ENCODE peak calls at places on chromosomes 6 and 20, in six cellular contexts. Z is uterus, Q is Caco-2, K is left ventricle myocardium inferior, H is Panc1, B is MM.1S. D is an unnamed sample. For H3K4me1, the result is how much of the 10 kb centered on the place peaks cover.

GRCh38 chr20:34586488-34587163 is 28.1 kb downstream of the MAP1LC3A start:
- DNase-seq in Z (no peak), Q (peak), K (no peak), H (no peak), B (no peak), D (no peak)

GRCh38 chr6:150314230-150315188 is 54.3 kb upstream of the IYD start:
- DNase-seq in Z (no peak), Q (no peak), K (no peak), H (no peak), B (no peak), D (no peak)

GRCh38 chr20:37152284-37152683 is 26.8 kb upstream of the RPN2 start:
- DNase-seq in Z (no peak), Q (no peak), K (no peak), H (no peak), B (no peak), D (no peak)

GRCh38 chr20:47761478-47762047 is 23.7 kb downstream of the SULF2 start:
- DNase-seq in Z (no peak), Q (no peak), K (no peak), H (no peak), B (peak), D (no peak)

GRCh38 chr6:106666290-106667021 is 37.1 kb downstream of the QRSL1 start:
- DNase-seq in Z (no peak), Q (no peak), K (no peak), H (no peak), B (no peak), D (no peak)

GRCh38 chr20:54539521-54540046 is 64.2 kb downstream of the DOK5 start:
- DNase-seq in Z (no peak), Q (no peak), K (no peak), H (no peak), B (no peak), D (no peak)

GRCh38 chr6:11744753-11745152 is 33.9 kb downstream of the ADTRP start:
- DNase-seq in Z (peak), Q (no peak), K (peak), H (no peak), B (no peak), D (peak)

GRCh38 chr6:63351995-63352586 is 32.3 kb upstream of the LGSN start:
- DNase-seq in Z (no peak), Q (no peak), K (no peak), H (peak), B (peak), D (no peak)

GRCh38 chr6:157982580-157983438 is 1.1 kb downstream of the SYNJ2 start:
- DNase-seq in Z (peak), Q (no peak), K (no peak), H (no peak), B (peak), D (no peak)

GRCh38 chr6:161476711-161477110 is 202.8 kb upstream of the AGPAT4 start:
- DNase-seq in Z (no peak), Q (no peak), K (no peak), H (no peak), B (no peak), D (no peak)

GRCh38 chr6:42864602-42865001 is 14.8 kb upstream of the RPL7L1 start:
- DNase-seq in Z (no peak), Q (no peak), K (no peak), H (no peak), B (no peak), D (peak)

GRCh38 chr6:127893541-127893940 is 7.3 kb downstream of the THEMIS start:
- DNase-seq in Z (no peak), Q (no peak), K (no peak), H (no peak), B (no peak), D (no peak)

GRCh38 chr6:3535716-3536435 is 79.0 kb upstream of the SLC22A23 start:
- DNase-seq in Z (no peak), Q (no peak), K (no peak), H (no peak), B (no peak), D (no peak)

GRCh38 chr6:123655520-123656306 is 19.0 kb upstream of the TRDN start:
- DNase-seq in Z (no peak), Q (no peak), K (no peak), H (no peak), B (peak), D (no peak)

GRCh38 chr6:74942130-74942529 is 263.7 kb downstream of the COL12A1 start:
- DNase-seq in Z (no peak), Q (no peak), K (no peak), H (no peak), B (no peak), D (no peak)

GRCh38 chr20:57699395-57699794 is 10.4 kb downstream of the PMEPA1 start:
- DNase-seq in Z (no peak), Q (no peak), K (no peak), H (no peak), B (no peak), D (no peak)
- H3K4me1 ChIP-seq in Z (under half), Q (under half), K (half or more), H (half or more), B (under half), D (under half)

GRCh38 chr6:100465701-100466409 is 1.1 kb upstream of the SIM1 start:
- DNase-seq in Z (no peak), Q (no peak), K (no peak), H (no peak), B (no peak), D (no peak)

GRCh38 chr6:100466410-100467143 is 1.9 kb upstream of the SIM1 start:
- DNase-seq in Z (no peak), Q (no peak), K (no peak), H (no peak), B (no peak), D (peak)

GRCh38 chr6:100464162-100464851 is 414 bp downstream of the SIM1 start:
- DNase-seq in Z (no peak), Q (no peak), K (no peak), H (no peak), B (no peak), D (no peak)

GRCh38 chr6:100463685-100464161 is 998 bp downstream of the SIM1 start:
- DNase-seq in Z (no peak), Q (no peak), K (no peak), H (no peak), B (no peak), D (no peak)

DNA sequence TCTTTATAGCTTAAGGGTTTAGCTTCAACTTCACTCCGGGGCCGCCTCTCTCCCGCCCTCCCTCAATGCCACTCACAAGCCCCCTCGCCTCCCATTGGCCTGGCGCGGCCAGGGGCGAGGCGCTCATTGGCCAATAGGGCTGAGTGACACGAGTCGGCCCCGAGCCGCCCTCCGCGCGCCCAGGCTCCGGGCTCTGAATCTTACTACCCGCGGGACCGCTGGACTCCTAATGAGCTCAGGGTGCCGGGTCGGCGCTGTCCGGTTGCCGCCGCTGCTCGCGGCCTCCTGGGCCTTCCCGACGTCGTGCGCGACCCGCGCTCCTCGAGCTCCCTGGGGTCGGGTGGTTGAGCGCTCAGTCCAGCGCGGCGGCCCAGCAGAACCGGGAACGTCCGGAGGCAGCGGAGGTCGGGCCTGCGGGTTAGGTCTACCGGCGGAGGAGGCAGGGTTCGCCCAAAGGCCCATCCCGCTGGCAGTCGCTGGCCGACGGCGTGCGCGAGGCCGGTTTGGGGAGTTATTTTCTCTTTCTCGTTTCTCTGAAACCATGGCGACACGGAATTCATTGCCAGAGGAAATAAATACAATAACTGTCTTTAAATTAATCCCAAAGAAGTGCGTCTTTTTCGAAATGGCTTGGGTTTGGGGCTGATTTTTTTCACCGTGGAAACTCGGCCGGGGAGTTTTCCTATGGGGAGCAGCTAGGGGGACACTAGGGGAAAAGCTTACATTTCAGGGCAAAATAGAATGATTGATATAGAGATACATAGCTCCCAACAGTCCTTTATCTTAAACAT is at the start of gene SIM1:
- DNase-seq in Z (no peak), Q (no peak), K (peak), H (no peak), B (no peak), D (peak)
- H3K4me3 ChIP-seq in Z (no peak), Q (no peak), K (peak), H (no peak), B (no peak), D (peak)

GRCh38 chr6:38269773-38270172 is 370.0 kb downstream of the BTBD9 start:
- DNase-seq in Z (no peak), Q (no peak), K (no peak), H (no peak), B (no peak), D (no peak)

GRCh38 chr6:38264605-38265004 is 375.1 kb downstream of the BTBD9 start:
- DNase-seq in Z (no peak), Q (peak), K (no peak), H (no peak), B (no peak), D (no peak)

GRCh38 chr6:38268342-38268741 is 371.4 kb downstream of the BTBD9 start:
- DNase-seq in Z (peak), Q (no peak), K (no peak), H (no peak), B (no peak), D (no peak)

GRCh38 chr6:38270367-38270766 is 369.4 kb downstream of the BTBD9 start:
- DNase-seq in Z (no peak), Q (no peak), K (no peak), H (no peak), B (no peak), D (no peak)

DNA sequence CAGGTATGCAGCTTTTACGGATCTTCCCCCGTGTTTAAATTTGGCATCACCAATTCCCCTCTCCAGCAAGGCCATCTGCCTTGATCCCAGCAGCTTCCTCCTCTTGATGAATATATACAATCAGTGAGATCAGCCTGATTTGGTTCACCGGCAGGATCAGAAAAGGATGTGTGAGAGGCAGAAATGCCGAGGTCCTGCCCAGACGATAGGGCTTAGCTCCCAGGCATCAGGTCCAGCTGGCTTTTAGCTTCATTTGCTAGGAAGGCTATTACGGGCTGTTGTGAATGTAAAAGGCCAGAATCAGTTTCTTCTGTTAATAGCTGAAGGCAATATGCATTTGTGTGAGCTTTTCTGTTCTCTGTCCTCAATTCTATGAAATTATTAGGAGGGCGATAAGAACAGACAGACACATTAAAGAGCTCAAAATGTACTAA is 372.8 kb downstream of the BTBD9 start:
- DNase-seq in Z (no peak), Q (no peak), K (no peak), H (no peak), B (no peak), D (no peak)
- H3K4me1 ChIP-seq in Z (under half), Q (under half), K (under half), H (under half), B (under half), D (under half)

GRCh38 chr6:68710496-68710895 is 75.4 kb downstream of the ADGRB3 start:
- DNase-seq in Z (no peak), Q (no peak), K (no peak), H (no peak), B (no peak), D (no peak)

GRCh38 chr6:68711386-68712000 is 76.4 kb downstream of the ADGRB3 start:
- DNase-seq in Z (no peak), Q (no peak), K (no peak), H (no peak), B (no peak), D (no peak)

GRCh38 chr6:68709091-68709490 is 74.0 kb downstream of the ADGRB3 start:
- DNase-seq in Z (no peak), Q (no peak), K (no peak), H (no peak), B (no peak), D (no peak)

GRCh38 chr6:68709882-68710281 is 74.8 kb downstream of the ADGRB3 start:
- DNase-seq in Z (no peak), Q (no peak), K (no peak), H (no peak), B (no peak), D (no peak)

DNA sequence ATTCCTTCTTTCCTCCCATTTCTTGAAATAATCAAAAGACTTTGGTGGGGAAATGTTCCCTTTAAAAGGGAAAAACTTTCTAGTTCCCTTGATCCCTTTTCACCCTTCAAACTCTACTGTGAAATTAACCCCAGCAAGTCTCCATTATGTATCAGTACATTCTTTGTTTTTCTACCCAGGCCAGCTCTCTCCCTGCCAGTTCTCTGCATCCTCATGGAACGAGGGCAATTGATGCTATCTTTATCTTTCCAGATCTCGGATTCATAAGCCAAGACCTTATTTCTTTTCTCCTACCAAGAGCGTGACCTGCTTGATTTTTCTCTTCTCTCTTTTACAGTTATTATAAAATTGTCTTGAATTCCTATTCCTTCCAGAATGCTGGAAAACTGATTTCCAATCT is 75.8 kb downstream of the ADGRB3 start:
- DNase-seq in Z (no peak), Q (no peak), K (no peak), H (no peak), B (no peak), D (no peak)
- H3K4me3 ChIP-seq in Z (no peak), Q (no peak), K (no peak), H (no peak), B (no peak), D (no peak)

DNA sequence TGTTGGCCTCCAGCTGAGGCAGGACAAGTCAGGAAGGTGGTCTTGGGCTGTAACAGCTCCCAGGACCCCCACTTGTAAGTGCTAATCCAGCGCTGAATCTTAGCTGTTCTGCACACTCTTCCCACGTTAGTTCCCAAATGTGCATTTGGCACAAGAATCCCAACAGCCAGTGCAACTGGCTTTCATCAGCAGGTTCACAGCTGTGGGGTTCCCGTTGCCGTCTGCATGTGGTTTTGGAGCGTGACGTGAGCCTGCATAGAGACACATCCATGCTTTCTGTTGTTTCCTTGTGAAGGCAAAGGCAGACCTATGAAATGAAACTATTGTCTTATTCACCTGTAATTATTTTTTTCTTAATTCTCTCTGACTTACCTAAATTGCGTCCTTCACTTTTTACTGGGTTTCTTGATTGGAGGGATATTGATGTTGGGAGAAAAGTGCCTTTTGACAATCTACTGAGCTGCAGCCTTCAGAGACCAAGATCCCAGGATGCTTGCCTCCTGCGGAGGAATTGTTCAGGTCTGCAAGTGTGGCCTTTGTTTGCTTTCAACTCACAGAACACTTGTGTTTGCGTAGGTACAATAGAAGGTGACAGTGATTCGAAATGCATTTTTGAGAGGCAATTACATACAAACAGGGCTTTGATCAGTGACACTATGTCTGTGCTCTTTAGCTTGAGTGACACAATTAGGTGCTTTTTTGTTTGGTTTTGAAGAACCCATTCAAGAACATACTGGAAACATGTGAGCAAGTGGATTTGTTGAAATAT is 600.4 kb downstream of the QKI start:
- DNase-seq in Z (no peak), Q (no peak), K (peak), H (no peak), B (no peak), D (no peak)
- H3K4me1 ChIP-seq in Z (under half), Q (under half), K (under half), H (under half), B (under half), D (under half)